ENCODE peak calls at places on chromosomes 2 and 18, in eight cellular contexts. Q, T, R, B, X, W, C and G are unnamed samples.

GRCh38 chr2:3116371-3116770 is 261.2 kb downstream of the EIPR1 start:
- DNase-seq in Q (no peak), T (peak; percentile 6), R (no peak), B (no peak), X (no peak), W (no peak), C (no peak), G (no peak)

GRCh38 chr2:61978522-61978921 is 73.0 kb downstream of the COMMD1 start:
- DNase-seq in Q (no peak), T (peak; percentile 87), R (no peak), B (peak; percentile 8), X (no peak), W (peak; percentile 72), C (no peak), G (no peak)

GRCh38 chr2:121819846-121820245 is 64.4 kb downstream of the TSN start:
- DNase-seq in Q (no peak), T (no peak), R (no peak), B (no peak), X (no peak), W (no peak), C (no peak), G (no peak)

GRCh38 chr2:202084265-202084664 is 11.2 kb downstream of the KIAA2012 start:
- DNase-seq in Q (no peak), T (no peak), R (no peak), B (no peak), X (no peak), W (no peak), C (no peak), G (no peak)

GRCh38 chr2:110838657-110839357 is 106.4 kb downstream of the ACOXL start:
- DNase-seq in Q (no peak), T (no peak), R (no peak), B (no peak), X (no peak), W (no peak), C (no peak), G (no peak)

GRCh38 chr2:112065966-112066365 is 10.9 kb downstream of the TMEM87B start:
- DNase-seq in Q (no peak), T (no peak), R (no peak), B (peak; percentile 68), X (no peak), W (no peak), C (peak; percentile 76), G (peak; percentile 52)

GRCh38 chr18:79380816-79381806 is 14.6 kb upstream of the NFATC1 start:
- DNase-seq in Q (peak; percentile 77), T (peak; percentile 79), R (peak; percentile 70), B (peak; percentile 60), X (peak; percentile 79), W (peak; percentile 70), C (peak; percentile 57), G (no peak)

GRCh38 chr18:78822886-78823285 is 156.7 kb upstream of the SALL3 start:
- DNase-seq in Q (no peak), T (no peak), R (no peak), B (no peak), X (no peak), W (no peak), C (no peak), G (no peak)

GRCh38 chr2:102032368-102033027 is 40.7 kb downstream of the IL1R2 start:
- DNase-seq in Q (no peak), T (no peak), R (no peak), B (peak; percentile 44), X (no peak), W (no peak), C (peak; percentile 47), G (no peak)

GRCh38 chr2:45288532-45288931 is 279.3 kb upstream of the SIX2 start:
- DNase-seq in Q (no peak), T (no peak), R (no peak), B (peak; percentile 36), X (no peak), W (no peak), C (peak; percentile 69), G (no peak)

GRCh38 chr2:215189393-215189792 is 51.0 kb upstream of the ABCA12 start:
- DNase-seq in Q (no peak), T (no peak), R (no peak), B (no peak), X (no peak), W (no peak), C (no peak), G (no peak)

GRCh38 chr2:128315829-128316776 is 2.6 kb downstream of the HS6ST1 start:
- DNase-seq in Q (peak; percentile 29), T (peak; percentile 36), R (peak; percentile 25), B (peak; percentile 43), X (peak; percentile 41), W (peak; percentile 2), C (no peak), G (no peak)

GRCh38 chr2:43052944-43053306 is 173.5 kb downstream of the ZFP36L2 start:
- DNase-seq in Q (no peak), T (no peak), R (no peak), B (no peak), X (no peak), W (no peak), C (no peak), G (no peak)

GRCh38 chr2:56199492-56199891 is 15.7 kb downstream of the CCDC85A start:
- DNase-seq in Q (no peak), T (no peak), R (no peak), B (peak; percentile 80), X (no peak), W (no peak), C (peak; percentile 91), G (no peak)

DNA sequence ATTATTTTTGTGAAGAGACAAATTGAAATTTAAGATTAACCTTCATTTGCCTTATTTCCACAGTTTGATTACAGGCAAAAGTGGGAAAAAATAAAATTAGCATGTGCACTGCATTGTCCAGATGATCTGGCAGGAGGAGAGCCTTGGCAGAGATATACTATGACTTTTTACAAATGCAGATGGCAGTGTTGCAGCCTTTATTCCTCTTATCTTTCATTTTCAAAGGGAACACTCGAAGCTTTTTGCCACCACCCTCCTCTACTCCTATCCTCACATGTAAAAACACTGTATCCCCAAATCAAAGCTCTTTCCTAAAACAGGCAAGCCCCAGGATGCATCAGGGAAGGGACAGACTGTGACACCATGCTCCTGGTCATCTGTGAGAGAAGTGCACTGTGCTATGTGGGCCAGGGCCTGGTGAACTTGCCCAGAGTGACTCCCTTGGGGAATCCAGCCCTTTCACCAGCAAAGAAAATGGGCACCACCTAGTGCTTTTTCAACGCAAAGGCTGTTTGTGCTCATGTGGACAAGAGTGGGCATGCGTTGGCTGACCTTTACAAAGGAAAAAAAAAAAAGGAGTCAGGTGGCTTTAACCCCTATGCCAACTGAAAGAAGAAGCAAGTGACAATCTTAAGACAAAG is 74.7 kb upstream of the ETAA1 start:
- DNase-seq in Q (peak; percentile 43), T (peak; percentile 54), R (no peak), B (peak; percentile 60), X (peak; percentile 48), W (peak; percentile 20), C (peak; percentile 71), G (no peak)
- TF ChIP-seq CTCF in Q (peak; percentile 41), T (no peak), R (peak; percentile 35), B (peak; percentile 38), X (peak; percentile 38), W (peak; percentile 19), C (peak; percentile 47), G (peak; percentile 33)

GRCh38 chr2:63055510-63056308 is 5.1 kb downstream of the OTX1 start:
- DNase-seq in Q (no peak), T (no peak), R (peak; percentile 13), B (no peak), X (no peak), W (no peak), C (no peak), G (no peak)
- H3K4me3 ChIP-seq in Q (no peak overlapping the region), T (peak overlapping the region; percentile 29), R (peak overlapping the region; percentile 49), B (no peak overlapping the region), X (no peak overlapping the region), W (no peak overlapping the region), C (peak overlapping the region; percentile 11), G (peak overlapping the region; percentile 29)

GRCh38 chr2:32135409-32135808 is 30.3 kb upstream of the SLC30A6 start:
- DNase-seq in Q (no peak), T (no peak), R (no peak), B (peak; percentile 73), X (peak; percentile 65), W (no peak), C (peak; percentile 87), G (peak; percentile 42)
- TF ChIP-seq CTCF in Q (no peak), T (no peak), R (peak; percentile 19), B (peak; percentile 33), X (peak; percentile 42), W (peak; percentile 29), C (peak; percentile 20), G (peak; percentile 9)

DNA sequence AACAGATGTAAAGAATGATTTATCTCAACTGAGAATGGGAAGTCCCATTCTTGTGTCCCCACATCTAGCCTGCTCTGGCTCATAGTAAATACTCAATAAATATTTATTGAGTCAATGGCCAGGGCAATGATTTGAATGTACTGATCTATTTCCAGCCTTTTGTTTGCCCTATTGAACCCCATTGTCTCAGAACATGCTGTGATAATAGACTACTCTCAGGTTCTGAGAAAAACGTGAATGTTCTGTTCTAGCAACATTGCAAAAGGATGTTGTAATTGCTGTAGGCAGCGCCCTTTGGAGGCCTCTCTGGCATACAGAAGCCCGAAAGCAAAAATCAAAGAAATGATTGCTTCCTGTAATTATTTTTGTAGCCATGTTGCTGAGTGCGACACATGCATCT is 130.0 kb downstream of the MYO3B start:
- DNase-seq in Q (no peak), T (no peak), R (no peak), B (no peak), X (peak; percentile 15), W (no peak), C (no peak), G (no peak)
- H3K4me3 ChIP-seq in Q (no peak overlapping the region), T (no peak overlapping the region), R (no peak overlapping the region), B (no peak overlapping the region), X (no peak overlapping the region), W (no peak overlapping the region), C (no peak overlapping the region), G (no peak overlapping the region)

GRCh38 chr2:24613154-24613814 is 122.2 kb downstream of the NCOA1 start:
- DNase-seq in Q (no peak), T (no peak), R (no peak), B (peak; percentile 79), X (peak; percentile 14), W (no peak), C (peak; percentile 86), G (peak; percentile 28)
- TF ChIP-seq CTCF in Q (no peak), T (no peak), R (peak; percentile 24), B (peak; percentile 69), X (no peak), W (peak; percentile 38), C (peak; percentile 72), G (peak; percentile 61)